ENCODE peak calls at places on chromosomes 12 and 14, in eight cellular contexts. One of them, this sample, is unnamed.

GRCh38 chr12:124640096-124640495 is 72.7 kb upstream of the NCOR2 start:
- DNase-seq in WTC11: no peak
- DNase-seq in RWPE1: peak; percentile 68
- DNase-seq in H9: no peak
- DNase-seq in heart right ventricle: no peak
- DNase-seq in lung: no peak
- DNase-seq in neural crest cell: no peak
- DNase-seq in cardiac muscle cell: peak; percentile 49
- DNase-seq in this sample: no peak

GRCh38 chr14:42779024-42779423 is 1172.3 kb downstream of the LRFN5 start:
- DNase-seq in cardiac muscle cell: no peak
- DNase-seq in heart right ventricle: no peak
- DNase-seq in neural crest cell: no peak
- DNase-seq in H9: no peak
- DNase-seq in RWPE1: no peak
- DNase-seq in WTC11: no peak
- DNase-seq in lung: no peak
- DNase-seq in this sample: no peak

GRCh38 chr14:95263527-95264231 is 56.0 kb downstream of the CLMN start:
- DNase-seq in WTC11: no peak
- DNase-seq in RWPE1: no peak
- DNase-seq in cardiac muscle cell: no peak
- DNase-seq in lung: no peak
- DNase-seq in heart right ventricle: no peak
- DNase-seq in H9: peak; percentile 4
- DNase-seq in neural crest cell: no peak
- DNase-seq in this sample: no peak

GRCh38 chr14:85531594-85532391 is 1.8 kb downstream of the FLRT2 start:
- DNase-seq in lung: peak; percentile 51
- DNase-seq in neural crest cell: peak; percentile 33
- DNase-seq in RWPE1: peak; percentile 62
- DNase-seq in WTC11: peak; percentile 68
- DNase-seq in cardiac muscle cell: peak; percentile 90
- DNase-seq in H9: peak; percentile 78
- DNase-seq in heart right ventricle: peak; percentile 52
- DNase-seq in this sample: peak; percentile 91

GRCh38 chr14:61444215-61444768 is 122.9 kb downstream of the PRKCH start:
- DNase-seq in RWPE1: no peak
- DNase-seq in lung: peak; percentile 39
- DNase-seq in neural crest cell: no peak
- DNase-seq in WTC11: no peak
- DNase-seq in cardiac muscle cell: no peak
- DNase-seq in H9: no peak
- DNase-seq in heart right ventricle: no peak
- DNase-seq in this sample: no peak

GRCh38 chr12:123388218-123388947 is 4.5 kb downstream of the KMT5A start:
- DNase-seq in heart right ventricle: peak; percentile 87
- DNase-seq in WTC11: peak; percentile 62
- DNase-seq in lung: peak; percentile 76
- DNase-seq in neural crest cell: peak; percentile 57
- DNase-seq in H9: peak; percentile 81
- DNase-seq in RWPE1: peak; percentile 87
- DNase-seq in cardiac muscle cell: peak; percentile 74
- DNase-seq in this sample: peak; percentile 91

GRCh38 chr14:87250992-87251391 is 742.0 kb downstream of the GALC start:
- DNase-seq in cardiac muscle cell: no peak
- DNase-seq in H9: no peak
- DNase-seq in WTC11: no peak
- DNase-seq in heart right ventricle: no peak
- DNase-seq in RWPE1: no peak
- DNase-seq in lung: no peak
- DNase-seq in neural crest cell: no peak
- DNase-seq in this sample: no peak

GRCh38 chr14:89723930-89724915 is 230.3 kb downstream of the EFCAB11 start:
- DNase-seq in lung: no peak
- DNase-seq in cardiac muscle cell: no peak
- DNase-seq in H9: no peak
- DNase-seq in WTC11: no peak
- DNase-seq in RWPE1: no peak
- DNase-seq in neural crest cell: no peak
- DNase-seq in heart right ventricle: no peak
- DNase-seq in this sample: no peak

GRCh38 chr12:132065203-132065602 is 78.9 kb downstream of the DDX51 start:
- DNase-seq in RWPE1: no peak
- DNase-seq in heart right ventricle: no peak
- DNase-seq in cardiac muscle cell: no peak
- DNase-seq in neural crest cell: no peak
- DNase-seq in H9: no peak
- DNase-seq in lung: no peak
- DNase-seq in WTC11: no peak
- DNase-seq in this sample: no peak

GRCh38 chr12:96227365-96228106 is 33.4 kb downstream of the ELK3 start:
- DNase-seq in heart right ventricle: no peak
- DNase-seq in neural crest cell: no peak
- DNase-seq in WTC11: no peak
- DNase-seq in H9: no peak
- DNase-seq in RWPE1: no peak
- DNase-seq in lung: no peak
- DNase-seq in cardiac muscle cell: no peak
- DNase-seq in this sample: no peak

GRCh38 chr12:84704851-84705250 is 207.7 kb downstream of the SLC6A15 start:
- DNase-seq in cardiac muscle cell: no peak
- DNase-seq in heart right ventricle: no peak
- DNase-seq in neural crest cell: no peak
- DNase-seq in RWPE1: no peak
- DNase-seq in lung: no peak
- DNase-seq in WTC11: no peak
- DNase-seq in H9: no peak
- DNase-seq in this sample: no peak

GRCh38 chr14:92665699-92666110 is 82.7 kb downstream of the LGMN start:
- DNase-seq in H9: peak; percentile 60
- DNase-seq in cardiac muscle cell: no peak
- DNase-seq in lung: no peak
- DNase-seq in neural crest cell: no peak
- DNase-seq in RWPE1: no peak
- DNase-seq in WTC11: no peak
- DNase-seq in heart right ventricle: no peak
- DNase-seq in this sample: no peak

GRCh38 chr12:99029502-99030271 is 384.6 kb downstream of the APAF1 start:
- DNase-seq in H9: no peak
- DNase-seq in WTC11: no peak
- DNase-seq in heart right ventricle: no peak
- DNase-seq in neural crest cell: no peak
- DNase-seq in RWPE1: no peak
- DNase-seq in cardiac muscle cell: no peak
- DNase-seq in lung: no peak
- DNase-seq in this sample: no peak

GRCh38 chr12:100058482-100059029 is 73.8 kb upstream of the ANKS1B start:
- DNase-seq in H9: no peak
- DNase-seq in cardiac muscle cell: peak; percentile 87
- DNase-seq in WTC11: no peak
- DNase-seq in RWPE1: peak; percentile 43
- DNase-seq in heart right ventricle: no peak
- DNase-seq in neural crest cell: no peak
- DNase-seq in lung: no peak
- DNase-seq in this sample: no peak
- TF ChIP-seq CTCF in H9: no peak
- TF ChIP-seq CTCF in cardiac muscle cell: peak; percentile 54
- TF ChIP-seq CTCF in WTC11: no peak
- TF ChIP-seq CTCF in RWPE1: peak; percentile 16
- TF ChIP-seq CTCF in heart right ventricle: no peak
- TF ChIP-seq CTCF in neural crest cell: no peak
- TF ChIP-seq CTCF in lung: no peak
- TF ChIP-seq CTCF in this sample: peak; percentile 46

GRCh38 chr14:58574623-58575022 is 63.1 kb upstream of the DACT1 start:
- DNase-seq in RWPE1: no peak
- DNase-seq in cardiac muscle cell: peak; percentile 24
- DNase-seq in heart right ventricle: no peak
- DNase-seq in H9: no peak
- DNase-seq in neural crest cell: no peak
- DNase-seq in lung: no peak
- DNase-seq in WTC11: no peak
- DNase-seq in this sample: no peak
- TF ChIP-seq CTCF in RWPE1: no peak
- TF ChIP-seq CTCF in cardiac muscle cell: peak; percentile 25
- TF ChIP-seq CTCF in heart right ventricle: no peak
- TF ChIP-seq CTCF in H9: peak; percentile 53
- TF ChIP-seq CTCF in neural crest cell: no peak
- TF ChIP-seq CTCF in lung: no peak
- TF ChIP-seq CTCF in WTC11: no peak
- TF ChIP-seq CTCF in this sample: peak; percentile 19

DNA sequence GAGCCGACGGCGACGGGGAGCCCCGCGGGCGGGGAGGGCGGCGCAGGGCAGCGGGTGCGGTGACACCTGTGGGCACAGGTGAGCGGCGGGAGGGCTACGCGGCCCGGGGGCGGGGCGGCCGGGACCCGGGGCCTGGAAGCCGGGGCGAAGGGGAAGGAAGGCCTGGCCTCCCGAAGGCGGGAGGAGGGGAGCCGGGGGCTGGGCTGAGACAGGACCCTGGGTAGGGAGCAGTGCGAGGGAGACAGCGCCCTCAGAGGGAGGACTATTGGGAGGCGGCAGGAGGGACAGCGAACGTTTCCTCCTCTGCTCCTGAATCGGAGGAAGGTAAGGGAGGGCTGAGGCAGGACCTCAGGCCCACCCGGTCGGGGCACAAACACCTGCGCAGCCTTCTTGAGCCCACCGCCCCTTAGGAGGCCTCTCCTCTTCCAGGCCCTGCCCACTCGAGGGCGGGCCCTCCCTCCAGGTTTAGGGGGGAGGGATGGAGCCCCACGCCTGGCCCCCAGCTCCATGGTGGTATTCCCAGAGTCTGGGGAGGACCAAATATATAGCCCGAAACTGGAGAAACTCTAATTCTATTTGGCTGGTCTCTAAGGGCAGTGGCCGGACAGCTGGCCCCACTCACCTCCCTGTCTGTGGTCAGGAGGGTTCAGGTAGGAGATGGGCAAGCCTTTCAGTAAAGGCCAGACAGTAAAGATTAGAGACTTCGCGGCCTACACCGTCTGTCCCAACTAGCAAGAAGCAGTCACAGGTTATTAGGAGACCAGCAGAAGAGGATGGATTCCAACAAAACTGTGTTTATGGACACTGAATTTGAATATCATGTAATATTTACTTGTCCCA is 509 bp downstream of the PLEKHG6 start:
- DNase-seq in WTC11: peak; percentile 77
- DNase-seq in H9: peak; percentile 85
- DNase-seq in cardiac muscle cell: no peak
- DNase-seq in RWPE1: no peak
- DNase-seq in lung: no peak
- DNase-seq in heart right ventricle: no peak
- DNase-seq in neural crest cell: no peak
- DNase-seq in this sample: no peak
- TF ChIP-seq CTCF in WTC11: no peak
- TF ChIP-seq CTCF in H9: peak; percentile 17
- TF ChIP-seq CTCF in cardiac muscle cell: no peak
- TF ChIP-seq CTCF in RWPE1: no peak
- TF ChIP-seq CTCF in lung: no peak
- TF ChIP-seq CTCF in heart right ventricle: no peak
- TF ChIP-seq CTCF in neural crest cell: no peak
- TF ChIP-seq CTCF in this sample: no peak

DNA sequence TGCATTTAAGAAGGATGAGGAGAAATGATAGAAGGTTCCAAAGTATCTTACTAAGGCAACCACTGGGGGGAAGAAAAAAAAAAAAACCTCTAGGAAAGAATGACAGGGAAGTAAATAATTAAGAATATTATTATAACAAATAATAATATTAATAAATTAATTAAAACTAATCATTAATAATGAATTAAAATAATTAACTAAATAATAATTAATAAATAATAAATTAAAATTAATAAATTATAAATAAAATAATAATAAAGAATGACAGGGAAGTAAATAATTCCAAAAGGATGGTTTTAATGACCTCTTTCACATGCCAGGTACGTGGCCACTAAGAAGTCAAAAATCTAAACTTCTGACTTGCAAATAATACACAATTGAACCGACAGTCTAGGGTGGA is 9.9 kb downstream of the DBX2 start:
- DNase-seq in RWPE1: no peak
- DNase-seq in neural crest cell: no peak
- DNase-seq in cardiac muscle cell: no peak
- DNase-seq in heart right ventricle: no peak
- DNase-seq in H9: no peak
- DNase-seq in WTC11: no peak
- DNase-seq in lung: no peak
- DNase-seq in this sample: no peak
- TF ChIP-seq CTCF in RWPE1: no peak
- TF ChIP-seq CTCF in neural crest cell: no peak
- TF ChIP-seq CTCF in cardiac muscle cell: no peak
- TF ChIP-seq CTCF in heart right ventricle: no peak
- TF ChIP-seq CTCF in H9: no peak
- TF ChIP-seq CTCF in WTC11: no peak
- TF ChIP-seq CTCF in lung: no peak
- TF ChIP-seq CTCF in this sample: no peak

DNA sequence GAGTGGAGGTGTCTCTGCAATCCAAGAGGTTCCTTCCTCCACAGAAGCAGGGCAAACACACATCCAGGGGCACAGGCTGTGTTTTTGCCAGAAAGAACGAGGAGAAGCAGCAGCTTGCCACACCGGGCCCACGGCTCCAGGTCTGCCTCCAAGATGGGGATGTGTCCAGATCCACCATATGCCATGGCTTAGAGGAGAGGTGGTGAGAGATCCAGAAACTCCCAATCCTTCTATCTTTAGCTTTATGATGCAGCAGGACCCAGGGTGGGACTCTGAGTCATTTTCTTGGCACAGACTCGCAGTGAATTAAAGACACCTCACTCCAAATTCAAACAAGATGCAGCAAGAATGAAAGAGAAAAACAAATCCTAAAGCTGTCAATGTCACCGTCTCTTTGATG is 481.4 kb upstream of the TMEM132C start:
- DNase-seq in neural crest cell: no peak
- DNase-seq in H9: no peak
- DNase-seq in RWPE1: peak; percentile 4
- DNase-seq in lung: no peak
- DNase-seq in cardiac muscle cell: no peak
- DNase-seq in heart right ventricle: peak; percentile 9
- DNase-seq in WTC11: no peak
- DNase-seq in this sample: no peak
- TF ChIP-seq CTCF in neural crest cell: no peak
- TF ChIP-seq CTCF in H9: no peak
- TF ChIP-seq CTCF in RWPE1: no peak
- TF ChIP-seq CTCF in lung: no peak
- TF ChIP-seq CTCF in cardiac muscle cell: no peak
- TF ChIP-seq CTCF in heart right ventricle: no peak
- TF ChIP-seq CTCF in WTC11: no peak
- TF ChIP-seq CTCF in this sample: no peak

GRCh38 chr12:83346333-83346732 is 659.6 kb downstream of the TMTC2 start:
- DNase-seq in RWPE1: no peak
- DNase-seq in lung: no peak
- DNase-seq in H9: no peak
- DNase-seq in neural crest cell: no peak
- DNase-seq in heart right ventricle: no peak
- DNase-seq in cardiac muscle cell: no peak
- DNase-seq in WTC11: no peak
- DNase-seq in this sample: no peak

GRCh38 chr12:83349907-83350611 is 663.4 kb downstream of the TMTC2 start:
- DNase-seq in neural crest cell: no peak
- DNase-seq in RWPE1: no peak
- DNase-seq in WTC11: no peak
- DNase-seq in H9: no peak
- DNase-seq in lung: no peak
- DNase-seq in cardiac muscle cell: no peak
- DNase-seq in heart right ventricle: no peak
- DNase-seq in this sample: no peak
- TF ChIP-seq CTCF in neural crest cell: no peak
- TF ChIP-seq CTCF in RWPE1: no peak
- TF ChIP-seq CTCF in WTC11: no peak
- TF ChIP-seq CTCF in H9: no peak
- TF ChIP-seq CTCF in lung: no peak
- TF ChIP-seq CTCF in cardiac muscle cell: no peak
- TF ChIP-seq CTCF in heart right ventricle: no peak
- TF ChIP-seq CTCF in this sample: no peak

GRCh38 chr12:15584366-15585041 is 204.7 kb downstream of the EPS8 start:
- DNase-seq in neural crest cell: no peak
- DNase-seq in heart right ventricle: no peak
- DNase-seq in cardiac muscle cell: peak; percentile 87
- DNase-seq in RWPE1: no peak
- DNase-seq in H9: no peak
- DNase-seq in WTC11: no peak
- DNase-seq in lung: no peak
- DNase-seq in this sample: no peak
- TF ChIP-seq CTCF in neural crest cell: peak; percentile 83
- TF ChIP-seq CTCF in heart right ventricle: peak; percentile 54
- TF ChIP-seq CTCF in cardiac muscle cell: peak; percentile 72
- TF ChIP-seq CTCF in RWPE1: no peak
- TF ChIP-seq CTCF in H9: peak; percentile 79
- TF ChIP-seq CTCF in WTC11: peak; percentile 18
- TF ChIP-seq CTCF in lung: peak; percentile 27
- TF ChIP-seq CTCF in this sample: peak; percentile 86